ENCODE peak calls at places on chromosomes 16 and 17, in six cellular contexts. W is fibroblast of lung, I is heart left ventricle, T is fibroblast of the aortic adventitia, J is SK-N-SH, B is endothelial cell. X is an unnamed sample.

GRCh38 chr17:66652840-66653507 is 181.9 kb upstream of the CACNG5 start:
- DNase-seq in W (peak; percentile 22), I (no peak), T (no peak), J (no peak), B (no peak), X (no peak)

GRCh38 chr16:27238016-27238587 is 30.5 kb downstream of the NSMCE1 start:
- DNase-seq in W (no peak), I (peak; percentile 37), T (no peak), J (no peak), B (no peak), X (no peak)

GRCh38 chr17:59964455-59965328 is at the start of gene RNFT1:
- DNase-seq in W (peak; percentile 79), I (peak; percentile 93), T (peak; percentile 72), J (peak; percentile 98), B (peak; percentile 87), X (peak; percentile 32)

GRCh38 chr16:60107920-60108319 is 1373.8 kb upstream of the GOT2 start:
- DNase-seq in W (no peak), I (no peak), T (no peak), J (no peak), B (no peak), X (no peak)

GRCh38 chr16:8676737-8677375 is 2.4 kb downstream of the ABAT start:
- DNase-seq in W (no peak), I (no peak), T (no peak), J (no peak), B (no peak), X (no peak)

GRCh38 chr16:35249051-35249450 is 1789.6 kb downstream of the TP53TG3F start:
- DNase-seq in W (no peak), I (no peak), T (no peak), J (no peak), B (no peak), X (no peak)

GRCh38 chr16:87602821-87603683 is 744 bp downstream of the JPH3 start:
- DNase-seq in W (no peak), I (no peak), T (no peak), J (peak; percentile 83), B (peak; percentile 42), X (no peak)

GRCh38 chr17:8122391-8122922 is 1.4 kb downstream of the HES7 start:
- DNase-seq in W (peak; percentile 66), I (peak; percentile 27), T (peak; percentile 55), J (no peak), B (no peak), X (no peak)

GRCh38 chr17:67503184-67503583 is 126.1 kb downstream of the PITPNC1 start:
- DNase-seq in W (no peak), I (no peak), T (peak; percentile 33), J (no peak), B (no peak), X (no peak)

GRCh38 chr17:39750131-39751015 is 12.6 kb downstream of the GRB7 start:
- DNase-seq in W (no peak), I (peak; percentile 68), T (no peak), J (peak; percentile 45), B (no peak), X (no peak)

GRCh38 chr17:28645576-28645939 is 600 bp upstream of the BLTP2 start:
- DNase-seq in W (no peak), I (no peak), T (no peak), J (no peak), B (peak; percentile 5), X (no peak)

GRCh38 chr16:89246903-89247733 is 29.6 kb downstream of the ZNF778 start:
- DNase-seq in W (peak; percentile 87), I (peak; percentile 81), T (peak; percentile 83), J (peak; percentile 100), B (peak; percentile 96), X (peak; percentile 59)

GRCh38 chr16:15427648-15428239 is 6.6 kb upstream of the BMERB1 start:
- DNase-seq in W (peak; percentile 90), I (peak; percentile 69), T (peak; percentile 90), J (peak; percentile 75), B (peak; percentile 38), X (peak; percentile 72)

GRCh38 chr17:72139213-72139612 is 18.4 kb downstream of the SOX9 start:
- DNase-seq in W (no peak), I (no peak), T (no peak), J (no peak), B (no peak), X (no peak)

GRCh38 chr16:56632160-56632847 is at the start of gene MT1M:
- DNase-seq in W (no peak), I (peak; percentile 44), T (no peak), J (peak; percentile 66), B (no peak), X (no peak)

GRCh38 chr16:50103764-50104163 is 38.0 kb downstream of the HEATR3 start:
- DNase-seq in W (peak; percentile 33), I (no peak), T (no peak), J (no peak), B (no peak), X (no peak)

GRCh38 chr16:79061199-79061598 is 539.3 kb downstream of the MAF start:
- DNase-seq in W (no peak), I (no peak), T (no peak), J (no peak), B (no peak), X (no peak)

GRCh38 chr16:70577256-70577698 is 53.7 kb downstream of the SF3B3 start:
- DNase-seq in W (peak; percentile 67), I (no peak), T (peak; percentile 43), J (no peak), B (no peak), X (no peak)

GRCh38 chr16:14334366-14335105 is 263.4 kb downstream of the MRTFB start:
- DNase-seq in W (no peak), I (no peak), T (peak; percentile 35), J (no peak), B (no peak), X (peak; percentile 48)

GRCh38 chr17:51128089-51128488 is 7.4 kb upstream of the SPAG9 start:
- DNase-seq in W (peak; percentile 28), I (peak; percentile 11), T (peak; percentile 56), J (no peak), B (no peak), X (no peak)

GRCh38 chr16:31002252-31002700 is 8.2 kb downstream of the STX1B start:
- DNase-seq in W (no peak), I (no peak), T (no peak), J (no peak), B (no peak), X (no peak)
- TF ChIP-seq CTCF in W (no peak), I (no peak), T (no peak), J (no peak), B (no peak), X (no peak)

DNA sequence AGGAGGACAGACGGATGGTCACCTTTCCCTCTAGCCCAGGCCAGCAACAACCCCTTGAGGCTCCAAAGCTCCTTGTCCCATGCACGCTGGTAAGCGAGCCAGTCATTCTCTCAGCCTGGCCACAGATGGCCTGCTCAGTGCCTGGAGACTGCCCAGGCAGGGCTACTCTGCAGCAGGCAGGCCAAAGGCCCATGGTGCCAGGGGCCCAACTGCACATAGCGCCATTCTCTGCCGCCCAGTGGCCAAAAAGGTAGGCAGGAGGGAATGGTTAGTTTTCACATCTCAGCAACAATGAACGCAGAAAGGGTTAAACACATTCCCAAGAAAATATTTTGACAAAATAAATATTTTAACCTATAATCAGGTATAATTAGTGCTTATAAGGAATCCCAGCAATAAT is 7.7 kb upstream of the SREBF1 start:
- DNase-seq in W (no peak), I (no peak), T (no peak), J (peak; percentile 32), B (no peak), X (no peak)
- TF ChIP-seq CTCF in W (no peak), I (no peak), T (no peak), J (no peak), B (no peak), X (no peak)

GRCh38 chr17:2369039-2369438 is 31.7 kb downstream of the SGSM2 start:
- DNase-seq in W (peak; percentile 28), I (no peak), T (peak; percentile 22), J (no peak), B (no peak), X (no peak)

GRCh38 chr17:2365132-2365531 is 27.8 kb downstream of the SGSM2 start:
- DNase-seq in W (no peak), I (no peak), T (no peak), J (no peak), B (no peak), X (no peak)

GRCh38 chr17:2368383-2368782 is 31.1 kb downstream of the SGSM2 start:
- DNase-seq in W (no peak), I (peak; percentile 39), T (no peak), J (peak; percentile 26), B (no peak), X (no peak)

GRCh38 chr17:2364132-2365116 is 27.1 kb downstream of the SGSM2 start:
- DNase-seq in W (peak; percentile 38), I (peak; percentile 53), T (peak; percentile 19), J (no peak), B (no peak), X (no peak)

GRCh38 chr17:2366747-2367494 is 29.6 kb downstream of the SGSM2 start:
- DNase-seq in W (no peak), I (no peak), T (no peak), J (no peak), B (peak; percentile 44), X (no peak)
- TF ChIP-seq CTCF in W (no peak), I (no peak), T (peak; percentile 8), J (no peak), B (peak; percentile 16), X (no peak)

DNA sequence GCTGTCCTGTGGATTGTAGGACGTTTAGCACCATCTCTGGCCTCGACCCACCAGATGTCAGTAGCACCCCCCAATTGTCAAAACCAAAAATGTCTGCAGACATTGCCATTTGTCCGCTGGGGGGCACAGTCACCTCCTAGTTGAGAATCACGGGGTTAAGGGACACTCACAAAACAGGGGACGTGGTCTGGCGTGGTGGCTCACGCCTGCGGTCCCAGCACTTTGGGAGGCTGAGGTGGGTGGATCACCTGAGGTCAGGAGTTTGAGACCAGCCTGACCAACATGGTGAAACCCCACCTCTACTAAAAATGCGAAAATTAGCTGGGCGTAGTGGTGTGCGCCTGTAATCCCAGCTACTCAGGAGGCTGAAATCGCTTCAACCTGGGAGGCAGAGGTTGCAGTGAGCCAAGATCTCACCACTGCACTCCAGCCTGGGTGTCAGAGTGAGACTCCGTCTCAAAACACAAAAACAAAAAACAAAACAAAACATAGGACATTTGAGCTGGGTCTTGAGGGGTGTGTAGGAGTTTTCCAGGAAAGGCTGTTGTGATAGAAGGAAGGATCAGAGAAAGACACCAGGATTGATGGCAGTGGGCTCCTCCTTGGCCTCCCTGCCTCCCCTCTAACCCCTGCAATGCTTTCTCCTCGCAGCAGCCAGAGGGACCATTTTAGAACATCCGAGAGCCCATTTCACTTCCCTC is 171.8 kb upstream of the GSE1 start:
- DNase-seq in W (no peak), I (no peak), T (no peak), J (no peak), B (no peak), X (no peak)
- TF ChIP-seq CTCF in W (no peak), I (no peak), T (no peak), J (no peak), B (no peak), X (no peak)

DNA sequence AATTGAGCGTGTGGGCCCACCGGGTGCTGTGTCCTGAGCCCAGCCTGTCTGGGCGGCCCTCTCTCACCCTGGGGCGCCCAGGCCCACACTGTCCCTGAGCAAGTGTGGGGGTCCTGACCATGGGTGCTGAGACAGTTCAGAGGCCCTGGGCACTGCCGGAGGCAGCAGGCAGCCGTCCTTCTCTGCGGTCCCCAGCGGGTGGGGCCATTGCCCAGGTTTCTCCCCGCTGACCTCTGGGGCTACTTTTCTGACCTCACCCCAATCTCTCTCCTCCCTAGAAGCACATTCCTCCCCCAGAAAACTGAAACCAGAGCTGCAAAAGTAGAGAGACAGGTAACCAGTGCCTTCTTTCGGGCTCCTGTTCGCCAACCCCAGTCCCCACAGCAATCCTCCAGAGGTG is 36.0 kb upstream of the PVALEF start:
- DNase-seq in W (no peak), I (no peak), T (no peak), J (no peak), B (no peak), X (no peak)
- TF ChIP-seq CTCF in W (no peak), I (no peak), T (no peak), J (peak; percentile 34), B (no peak), X (no peak)

X was measured in AG09319.